ENCODE peak calls at places on chromosomes 3 and 15, in six cellular contexts. S is uterus, W is breast epithelium, K is mesendoderm, V is lung, P is IMR-90. O is an unnamed sample.

GRCh38 chr15:81749667-81750360 is 296.0 kb downstream of the MEX3B start:
- DNase-seq in W (no peak), K (no peak), P (no peak), V (no peak), S (no peak), O (no peak)

GRCh38 chr3:195750797-195751520 is 30.2 kb downstream of the MUC20 start:
- DNase-seq in S (no peak), P (no peak), K (no peak), V (no peak), W (no peak), O (no peak)

GRCh38 chr15:43433160-43433559 is 59.8 kb downstream of the TP53BP1 start:
- DNase-seq in S (no peak), K (no peak), P (peak; percentile 51), W (no peak), V (no peak), O (no peak)

GRCh38 chr3:11820540-11821041 is 26.1 kb downstream of the TAMM41 start:
- DNase-seq in V (no peak), K (peak; percentile 16), P (peak; percentile 31), W (no peak), S (no peak), O (no peak)

GRCh38 chr15:85973584-85974347 is 105.9 kb upstream of the AGBL1 start:
- DNase-seq in K (peak; percentile 67), P (no peak), V (no peak), S (no peak), W (no peak), O (peak; percentile 17)

GRCh38 chr15:67918205-67918861 is 78.5 kb upstream of the RNU6-1 start:
- DNase-seq in W (no peak), S (no peak), K (no peak), V (no peak), P (no peak), O (no peak)

GRCh38 chr15:43132830-43133428 is 457 bp upstream of the TMEM62 start:
- DNase-seq in K (no peak), V (no peak), P (no peak), W (no peak), S (no peak), O (no peak)

GRCh38 chr3:136955813-136956212 is 2.0 kb upstream of the IL20RB start:
- DNase-seq in V (no peak), S (no peak), W (no peak), K (no peak), P (peak; percentile 96), O (no peak)

GRCh38 chr3:9690451-9691450 is 12.9 kb upstream of the CPNE9 start:
- DNase-seq in V (no peak), P (no peak), K (no peak), S (no peak), W (no peak), O (no peak)

GRCh38 chr3:185712337-185712736 is 112.5 kb downstream of the IGF2BP2 start:
- DNase-seq in S (no peak), V (no peak), W (no peak), P (peak; percentile 58), K (no peak), O (no peak)

GRCh38 chr3:39519076-39519475 is 51.6 kb downstream of the MOBP start:
- DNase-seq in S (no peak), K (no peak), V (no peak), W (no peak), P (no peak), O (no peak)

GRCh38 chr15:73797366-73798158 is 44.4 kb upstream of the INSYN1 start:
- DNase-seq in W (peak; percentile 60), S (no peak), V (no peak), K (no peak), P (no peak), O (no peak)

GRCh38 chr3:166900866-166901577 is 479.1 kb downstream of the ZBBX start:
- DNase-seq in K (no peak), P (no peak), V (no peak), W (no peak), S (no peak), O (no peak)

GRCh38 chr3:193711523-193711963 is 118.5 kb downstream of the OPA1 start:
- DNase-seq in W (no peak), K (no peak), V (no peak), P (no peak), S (no peak), O (no peak)

GRCh38 chr3:28575748-28576589 is 227.3 kb upstream of the AZI2 start:
- DNase-seq in V (no peak), P (no peak), W (no peak), K (peak; percentile 80), S (no peak), O (no peak)

DNA sequence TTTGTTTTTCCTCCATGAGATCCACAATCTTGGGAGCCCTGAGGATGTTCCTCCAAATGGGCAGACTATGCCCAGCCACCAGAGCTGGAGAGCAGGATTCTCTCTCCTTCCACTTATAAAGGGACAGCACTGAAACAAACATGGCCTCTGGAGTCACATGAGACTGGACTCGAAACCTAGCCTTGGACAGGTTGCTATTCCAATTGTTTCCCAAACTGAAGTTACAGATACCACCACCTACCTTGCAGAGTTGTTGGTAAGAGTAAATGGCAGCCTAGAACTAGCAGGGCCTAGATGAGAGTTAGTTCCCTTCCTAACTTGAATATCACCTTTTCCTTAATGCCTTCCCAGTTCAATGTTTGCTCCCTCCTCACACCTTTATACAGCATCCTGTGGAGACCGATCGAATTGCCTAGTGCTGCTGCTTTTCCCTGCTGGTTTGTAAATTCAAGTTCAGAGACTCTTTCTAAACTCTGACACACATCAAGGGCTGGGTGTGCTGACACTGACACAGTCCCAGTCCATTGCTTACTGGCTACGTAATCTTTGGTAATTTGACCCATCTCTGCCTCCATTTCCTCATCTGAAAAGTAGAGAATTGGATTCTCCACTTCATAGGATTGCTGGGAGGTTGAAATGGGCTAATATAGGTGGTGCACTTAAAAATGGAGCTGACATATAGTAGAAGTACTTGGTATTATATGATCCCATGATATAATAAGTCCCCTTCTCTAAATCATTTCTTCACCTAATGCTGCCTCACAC is 2.6 kb downstream of the IMP3 start:
- DNase-seq in K (no peak), W (no peak), S (no peak), P (no peak), V (no peak), O (no peak)
- H3K27ac ChIP-seq in K (no peak overlapping the region), W (peak overlapping the region; percentile 94), S (peak overlapping the region; percentile 69), P (no peak overlapping the region), V (no peak overlapping the region), O (peak overlapping the region; percentile 93)

DNA sequence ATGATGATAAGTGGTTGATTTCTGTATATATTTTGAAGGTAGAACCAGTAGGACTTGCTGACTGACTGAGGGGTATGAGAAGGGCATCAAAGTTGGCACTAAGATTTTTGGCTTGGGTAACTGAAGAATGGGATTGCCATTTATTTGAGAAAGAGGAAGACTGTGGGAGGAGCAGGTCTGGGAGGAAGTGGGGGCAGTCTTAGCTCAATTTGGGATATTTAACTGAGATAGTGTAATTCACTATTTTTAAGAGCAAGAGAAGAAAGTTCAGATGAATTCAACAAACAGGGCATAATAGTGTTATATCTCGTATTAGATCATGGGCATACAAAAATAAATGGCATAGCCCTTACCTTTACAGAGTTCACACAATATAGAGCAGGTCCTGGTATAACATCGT is 1.7 kb downstream of the BUB1B start:
- DNase-seq in S (no peak), W (no peak), K (no peak), P (no peak), V (no peak), O (no peak)
- H3K4me3 ChIP-seq in S (no peak overlapping the region), W (no peak overlapping the region), K (no peak overlapping the region), P (no peak overlapping the region), V (no peak overlapping the region), O (no peak overlapping the region)

DNA sequence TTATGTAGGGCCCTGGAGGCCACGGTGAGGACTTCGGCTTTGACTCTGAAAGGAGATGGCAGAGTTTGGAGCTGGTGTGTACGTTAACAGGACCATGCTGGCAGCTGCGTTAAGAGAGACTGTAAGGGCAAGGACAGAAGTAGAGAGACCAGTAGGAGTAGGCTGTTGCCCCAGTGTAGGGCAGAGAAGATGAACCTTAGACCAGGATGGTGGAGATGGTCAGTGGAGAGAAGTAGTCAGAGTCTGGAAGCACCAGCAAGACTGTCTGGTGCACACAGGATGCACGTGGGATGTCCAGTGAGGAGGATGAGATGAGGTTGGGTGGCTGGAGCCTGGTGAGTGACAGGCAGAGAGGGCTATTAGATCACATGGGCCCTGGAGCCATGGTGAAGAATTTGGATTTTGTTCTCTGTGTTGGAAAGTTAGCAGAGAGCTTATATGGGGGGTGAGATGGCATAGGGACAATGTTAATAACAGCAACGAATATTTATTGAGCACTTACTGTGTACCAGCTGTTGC is 150.1 kb downstream of the IGF1R start:
- DNase-seq in S (no peak), P (no peak), K (no peak), W (no peak), V (no peak), O (no peak)
- H3K27ac ChIP-seq in S (peak overlapping the region; percentile 60), P (no peak overlapping the region), K (no peak overlapping the region), W (peak overlapping the region; percentile 4), V (no peak overlapping the region), O (no peak overlapping the region)

GRCh38 chr3:156551261-156551660 is 3.7 kb downstream of the SSR3 start:
- DNase-seq in W (no peak), V (no peak), P (peak; percentile 69), K (peak; percentile 5), S (no peak), O (no peak)
- H3K4me3 ChIP-seq in W (no peak overlapping the region), V (no peak overlapping the region), P (no peak overlapping the region), K (no peak overlapping the region), S (no peak overlapping the region), O (no peak overlapping the region)

GRCh38 chr3:188278717-188279324 is 124.9 kb downstream of the LPP start:
- DNase-seq in V (no peak), K (no peak), S (no peak), P (no peak), W (no peak), O (no peak)
- H3K27ac ChIP-seq in V (peak overlapping the region; percentile 46), K (no peak overlapping the region), S (peak overlapping the region; percentile 56), P (no peak overlapping the region), W (no peak overlapping the region), O (peak overlapping the region; percentile 99)